ENCODE peak calls at places on chromosomes 3 and 15, in nine cellular contexts. F is adrenal gland; P is suprapubic skin; M is left ventricle myocardium inferior; C is colonic mucosa; V is ovary; R is heart left ventricle; Z is CD4-positive, alpha-beta T cell; T is mesenchymal stem cell. D is an unnamed sample.

GRCh38 chr3:136151219-136151618 is 44.9 kb downstream of the MSL2 start:
- DNase-seq in V (no peak), C (no peak), F (no peak), R (no peak), T (no peak), M (no peak), Z (no peak), P (no peak), D (no peak)

GRCh38 chr3:61438253-61439115 is 122.9 kb upstream of the PTPRG start:
- DNase-seq in Z (no peak), T (no peak), F (no peak), R (no peak), M (no peak), V (no peak), C (no peak), P (no peak), D (no peak)

GRCh38 chr3:130900959-130901358 is 7.1 kb downstream of the ATP2C1 start:
- DNase-seq in P (no peak), T (no peak), M (no peak), V (no peak), Z (no peak), F (no peak), C (no peak), R (no peak), D (no peak)

GRCh38 chr15:96335429-96335807 is 4.9 kb downstream of the NR2F2 start:
- DNase-seq in M (no peak), P (no peak), T (peak), R (no peak), V (no peak), C (peak), Z (no peak), F (no peak), D (no peak)

GRCh38 chr15:82804575-82804949 is 1.3 kb downstream of the FSD2 start:
- DNase-seq in Z (no peak), P (no peak), R (peak), C (no peak), T (peak), V (no peak), F (no peak), M (no peak), D (no peak)

GRCh38 chr3:191414286-191414685 is 46.7 kb upstream of the PYDC2 start:
- DNase-seq in T (no peak), R (no peak), F (no peak), V (no peak), P (no peak), M (no peak), C (no peak), Z (no peak), D (no peak)

GRCh38 chr15:74403590-74403919 is 30.2 kb downstream of the SEMA7A start:
- DNase-seq in R (no peak), P (no peak), V (no peak), Z (no peak), M (no peak), C (no peak), F (no peak), T (no peak), D (no peak)

GRCh38 chr3:156723182-156723619 is 48.8 kb downstream of the TIPARP start:
- DNase-seq in M (no peak), Z (no peak), R (no peak), V (no peak), C (no peak), F (no peak), P (no peak), T (no peak), D (no peak)

GRCh38 chr3:136728918-136729317 is 23.3 kb downstream of the STAG1 start:
- DNase-seq in C (no peak), T (peak), F (peak), M (no peak), Z (no peak), V (no peak), R (no peak), P (no peak), D (peak)

GRCh38 chr3:43872901-43873300 is 182.2 kb downstream of the ABHD5 start:
- DNase-seq in R (no peak), T (peak), V (no peak), Z (no peak), F (no peak), C (no peak), P (no peak), M (no peak), D (no peak)

GRCh38 chr3:83523470-83524073 is 1435.2 kb upstream of the CADM2 start:
- DNase-seq in F (peak), P (no peak), M (no peak), Z (no peak), C (no peak), T (peak), V (no peak), R (no peak), D (no peak)

DNA sequence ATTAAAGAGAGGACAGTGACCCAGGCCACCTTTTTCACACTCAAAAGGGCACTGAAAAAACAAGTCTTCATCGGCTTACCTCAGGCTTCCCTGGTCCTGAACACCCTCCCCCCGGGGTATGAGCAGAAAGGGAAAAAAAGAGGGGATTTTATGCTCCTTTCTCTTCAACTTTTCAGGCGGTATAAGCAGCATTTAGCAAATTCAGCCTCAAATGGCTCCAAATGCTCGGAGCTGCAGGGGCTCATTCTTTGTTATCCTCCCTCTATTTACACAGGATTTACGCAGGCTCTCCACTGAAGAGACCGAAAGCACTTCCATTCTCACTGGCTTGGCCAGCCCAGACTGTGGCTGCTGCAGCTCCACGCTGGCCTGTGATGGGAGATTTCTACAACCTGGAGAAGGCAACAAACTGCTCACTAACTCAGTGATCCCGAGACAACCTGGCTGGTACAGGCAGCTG is 54.5 kb downstream of the MEIS2 start:
- DNase-seq in Z (no peak), V (no peak), R (no peak), P (no peak), C (no peak), F (no peak), T (no peak), M (no peak), D (no peak)
- H3K27ac ChIP-seq in Z (no peak), V (no peak), R (no peak), P (no peak), C (no peak), F (peak), T (peak), M (peak), D (no peak)

GRCh38 chr3:182644800-182645433 is 148.4 kb upstream of the ATP11B start:
- DNase-seq in F (no peak), Z (no peak), M (no peak), C (no peak), V (no peak), P (no peak), R (no peak), T (no peak), D (no peak)
- H3K27ac ChIP-seq in F (no peak), Z (no peak), M (no peak), C (peak), V (no peak), P (no peak), R (no peak), T (no peak), D (no peak)

GRCh38 chr3:141981084-141981483 is 104.6 kb downstream of the ATP1B3 start:
- DNase-seq in Z (no peak), C (no peak), F (no peak), R (no peak), M (no peak), P (no peak), V (no peak), T (no peak), D (no peak)

GRCh38 chr3:141979050-141979671 is 102.7 kb downstream of the ATP1B3 start:
- DNase-seq in F (no peak), V (no peak), R (no peak), T (peak), M (no peak), Z (no peak), C (no peak), P (no peak), D (no peak)
- H3K27ac ChIP-seq in F (no peak), V (no peak), R (no peak), T (no peak), M (no peak), Z (no peak), C (no peak), P (no peak), D (no peak)

GRCh38 chr3:129658156-129658843 is 51.8 kb upstream of the PLXND1 start:
- DNase-seq in F (no peak), Z (no peak), C (no peak), M (no peak), R (no peak), V (no peak), T (no peak), P (no peak), D (no peak)
- H3K27ac ChIP-seq in F (peak), Z (no peak), C (no peak), M (peak), R (peak), V (no peak), T (peak), P (peak), D (peak)